ENCODE peak calls at places on chromosomes 1 and 21, in four cellular contexts. T is ovary, X is tibial nerve, L is A549. F is an unnamed sample. For H3K4me1, the result is how much of the 10 kb centered on the place peaks cover.

GRCh38 chr1:64484651-64485050 is 14.7 kb downstream of the CACHD1 start:
- DNase-seq in T (no peak), X (no peak), L (no peak), F (no peak)

GRCh38 chr1:237411621-237412020 is 369.6 kb downstream of the RYR2 start:
- DNase-seq in T (no peak), X (no peak), L (no peak), F (no peak)

GRCh38 chr1:42439940-42440339 is 15.9 kb downstream of the ZMYND12 start:
- DNase-seq in T (no peak), X (no peak), L (no peak), F (peak)

GRCh38 chr1:6711174-6711573 is 9.6 kb upstream of the DNAJC11 start:
- DNase-seq in T (no peak), X (no peak), L (no peak), F (no peak)

GRCh38 chr1:167342846-167343245 is 122.2 kb downstream of the POU2F1 start:
- DNase-seq in T (no peak), X (no peak), L (peak), F (peak)

GRCh38 chr1:205595435-205595834 is 36.4 kb downstream of the ELK4 start:
- DNase-seq in T (no peak), X (no peak), L (no peak), F (no peak)

GRCh38 chr1:153357076-153357852 is 390 bp upstream of the S100A9 start:
- DNase-seq in T (no peak), X (no peak), L (no peak), F (no peak)

GRCh38 chr21:40905251-40905650 is 58.3 kb upstream of the DSCAM start:
- DNase-seq in T (no peak), X (no peak), L (no peak), F (no peak)

GRCh38 chr1:106975944-106976343 is 80.5 kb upstream of the PRMT6 start:
- DNase-seq in T (no peak), X (no peak), L (no peak), F (no peak)

GRCh38 chr1:213988639-213989070 is 882 bp downstream of the PROX1 start:
- DNase-seq in T (peak), X (no peak), L (no peak), F (no peak)

GRCh38 chr1:86472165-86472564 is 3.4 kb downstream of the CLCA1 start:
- DNase-seq in T (no peak), X (no peak), L (no peak), F (no peak)

GRCh38 chr1:228488107-228488817 is 1.1 kb downstream of the RNF187 start:
- DNase-seq in T (peak), X (no peak), L (peak), F (no peak)

GRCh38 chr1:207935166-207935583 is 24.2 kb upstream of the CD34 start:
- DNase-seq in T (no peak), X (no peak), L (no peak), F (no peak)

GRCh38 chr1:26555550-26555981 is 26.0 kb downstream of the RPS6KA1 start:
- DNase-seq in T (no peak), X (no peak), L (no peak), F (no peak)

GRCh38 chr1:109041614-109042473 is at the start of gene WDR47:
- DNase-seq in T (peak), X (peak), L (peak), F (peak)

GRCh38 chr1:108016451-108016920 is 51.5 kb upstream of the VAV3 start:
- DNase-seq in T (no peak), X (no peak), L (no peak), F (peak)

GRCh38 chr1:8239039-8239305 is 78.9 kb upstream of the SLC45A1 start:
- DNase-seq in T (peak), X (no peak), L (no peak), F (peak)

GRCh38 chr21:44443891-44444285 is 11.4 kb upstream of the LRRC3 start:
- DNase-seq in T (no peak), X (no peak), L (no peak), F (no peak)

GRCh38 chr1:24957016-24957807 is 27.1 kb upstream of the RUNX3 start:
- DNase-seq in T (no peak), X (no peak), L (no peak), F (no peak)

GRCh38 chr1:220040028-220040596 is 6.2 kb downstream of the EPRS1 start:
- DNase-seq in T (no peak), X (no peak), L (no peak), F (no peak)

GRCh38 chr21:46100020-46100419 is 2.1 kb downstream of the COL6A2 start:
- DNase-seq in T (no peak), X (peak), L (no peak), F (no peak)

GRCh38 chr1:178702141-178702540 is 22.9 kb upstream of the RALGPS2 start:
- DNase-seq in T (no peak), X (no peak), L (no peak), F (no peak)

GRCh38 chr21:42092805-42093590 is 21.9 kb downstream of the UMODL1 start:
- DNase-seq in T (no peak), X (no peak), L (no peak), F (no peak)

GRCh38 chr1:172778461-172779455 is 119.9 kb downstream of the FASLG start:
- DNase-seq in T (no peak), X (no peak), L (no peak), F (no peak)

GRCh38 chr1:228332797-228333738 is 73.6 kb downstream of the TRIM11 start:
- DNase-seq in T (peak), X (no peak), L (no peak), F (no peak)

GRCh38 chr1:86466986-86467385 is 1.7 kb upstream of the CLCA1 start:
- DNase-seq in T (no peak), X (no peak), L (no peak), F (peak)

DNA sequence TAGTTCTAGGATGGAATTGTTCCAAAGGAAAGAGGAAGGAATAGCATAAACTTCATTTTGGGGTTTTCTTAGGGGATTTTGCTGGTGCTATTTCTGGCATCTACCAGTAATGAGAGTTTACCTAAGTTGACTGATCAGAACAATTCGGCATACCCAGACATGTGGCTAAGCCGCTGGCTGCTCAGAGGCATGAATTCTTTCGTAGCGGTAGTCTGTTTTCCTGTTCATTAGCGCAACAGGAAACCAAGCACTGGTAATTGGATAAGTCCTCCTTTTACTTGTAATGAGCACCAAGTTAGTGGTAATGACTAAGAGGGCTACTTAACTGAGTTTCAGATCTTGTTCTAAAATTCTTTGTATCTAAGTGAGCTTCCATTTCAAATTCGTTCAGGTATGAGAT is 38.6 kb downstream of the C21orf91 start:
- DNase-seq in T (no peak), X (no peak), L (no peak), F (no peak)
- H3K4me1 ChIP-seq in T (under half), X (under half), L (under half), F (under half)

DNA sequence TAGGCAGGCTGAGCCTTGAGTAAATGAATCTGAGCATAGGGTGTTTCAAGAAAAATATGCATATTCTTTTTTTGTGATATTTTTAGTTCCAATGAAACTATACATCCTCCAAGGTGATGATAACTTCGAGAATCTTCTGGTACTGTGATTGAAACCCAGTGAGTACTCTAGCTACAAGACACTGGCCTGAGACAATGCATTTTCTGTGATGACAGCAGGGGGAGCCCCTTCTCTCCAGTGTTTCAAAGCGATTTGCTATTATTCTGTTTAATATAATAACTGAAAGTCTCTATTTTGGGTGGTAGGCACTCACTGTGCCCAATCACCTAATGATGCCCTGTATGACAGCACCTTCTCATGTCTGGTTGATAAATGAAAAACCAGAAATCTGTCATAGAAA is 12.1 kb downstream of the IRF2BP2 start:
- DNase-seq in T (no peak), X (no peak), L (peak), F (no peak)
- H3K4me1 ChIP-seq in T (under half), X (under half), L (under half), F (under half)

GRCh38 chr1:154418062-154418897 is 13.1 kb downstream of the IL6R start:
- DNase-seq in T (peak), X (peak), L (peak), F (peak)

GRCh38 chr1:154418898-154419619 is 13.9 kb downstream of the IL6R start:
- DNase-seq in T (no peak), X (no peak), L (no peak), F (no peak)

GRCh38 chr1:154414606-154415005 is 9.5 kb downstream of the IL6R start:
- DNase-seq in T (peak), X (no peak), L (no peak), F (no peak)

GRCh38 chr1:154417338-154417608 is 12.1 kb downstream of the IL6R start:
- DNase-seq in T (no peak), X (no peak), L (no peak), F (no peak)

DNA sequence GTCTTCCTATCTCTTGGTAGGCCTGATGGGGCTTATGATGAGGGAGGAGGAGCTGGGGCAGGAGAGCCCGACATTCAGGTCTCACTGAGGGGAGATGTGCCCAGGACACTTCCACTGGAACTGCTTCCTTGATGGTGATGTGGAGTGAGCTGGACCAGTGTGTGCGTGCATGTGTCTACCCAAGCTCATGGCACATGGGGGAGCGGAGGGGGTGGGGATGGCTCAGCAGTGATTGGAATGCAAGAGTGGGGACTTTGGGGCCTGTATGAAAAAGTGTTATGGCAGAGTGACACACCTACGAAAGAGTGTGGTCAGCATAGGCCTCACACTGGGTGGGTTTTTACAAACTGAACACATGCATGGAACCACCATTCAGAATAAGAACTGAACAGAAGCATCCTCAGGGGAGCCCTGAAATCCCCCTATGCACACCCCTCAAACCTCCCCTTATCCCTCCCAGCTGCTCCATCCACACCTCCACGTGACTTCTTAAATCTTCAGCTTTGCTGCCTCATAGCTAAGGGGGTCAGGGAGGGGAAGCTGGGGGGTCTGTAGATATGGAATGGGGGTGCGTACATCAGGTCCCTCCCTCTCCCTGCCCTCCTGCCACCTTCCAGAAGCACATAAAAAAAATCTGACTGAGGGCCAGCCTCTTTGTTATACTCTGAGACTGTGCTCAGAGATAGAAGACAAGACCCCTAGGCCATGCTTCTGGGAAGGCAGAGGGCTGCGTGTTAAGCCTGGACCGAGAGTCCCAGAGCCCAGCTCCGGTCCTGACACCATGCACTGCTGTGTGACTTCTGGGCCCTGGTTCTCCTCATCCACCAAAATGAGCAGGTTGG is 11.6 kb downstream of the IL6R start:
- DNase-seq in T (no peak), X (no peak), L (no peak), F (no peak)
- H3K4me1 ChIP-seq in T (under half), X (half or more), L (under half), F (under half)

GRCh38 chr1:155360051-155360450 is 39.4 kb downstream of the RUSC1 start:
- DNase-seq in T (no peak), X (no peak), L (no peak), F (no peak)
- H3K4me1 ChIP-seq in T (under half), X (under half), L (under half), F (under half)

DNA sequence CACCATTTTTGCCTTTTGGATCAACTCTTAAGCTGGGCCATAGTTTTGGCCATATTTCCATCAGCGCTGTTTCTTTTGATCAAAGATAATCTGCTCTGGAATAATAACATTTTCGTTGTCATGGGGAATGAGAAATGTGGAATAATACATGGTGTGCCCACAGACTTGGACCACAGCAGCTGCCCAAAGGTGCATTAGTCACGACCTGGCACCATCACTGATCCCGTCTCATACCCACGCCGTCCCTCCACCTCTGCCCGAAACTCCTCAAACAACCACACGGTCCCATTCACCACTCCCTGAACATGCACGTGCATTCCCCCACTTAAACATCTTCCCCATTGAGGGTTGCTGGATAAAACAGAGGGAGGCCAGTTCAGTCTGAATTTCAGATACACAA is 76.9 kb downstream of the SLC66A1 start:
- DNase-seq in T (no peak), X (no peak), L (no peak), F (no peak)
- H3K4me1 ChIP-seq in T (under half), X (half or more), L (under half), F (under half)

GRCh38 chr1:223820976-223821375 is 24.8 kb downstream of the TP53BP2 start:
- DNase-seq in T (no peak), X (no peak), L (no peak), F (no peak)

GRCh38 chr1:223824712-223825111 is 21.0 kb downstream of the TP53BP2 start:
- DNase-seq in T (no peak), X (no peak), L (no peak), F (no peak)

GRCh38 chr1:223827193-223827663 is 18.5 kb downstream of the TP53BP2 start:
- DNase-seq in T (no peak), X (no peak), L (no peak), F (peak)

GRCh38 chr1:223825767-223826461 is 19.8 kb downstream of the TP53BP2 start:
- DNase-seq in T (no peak), X (no peak), L (no peak), F (no peak)

GRCh38 chr1:223824287-223824686 is 21.5 kb downstream of the TP53BP2 start:
- DNase-seq in T (no peak), X (no peak), L (no peak), F (no peak)
- H3K4me1 ChIP-seq in T (under half), X (under half), L (under half), F (under half)

GRCh38 chr1:169250022-169250421 is 117.6 kb downstream of the NME7 start:
- DNase-seq in T (no peak), X (no peak), L (no peak), F (no peak)
- H3K4me1 ChIP-seq in T (under half), X (under half), L (under half), F (under half)